ENCODE peak calls at places on chromosome 15, in five cellular contexts. S is non-pigmented ciliary epithelial cell; K is bronchial epithelial cell; H is activated effector memory CD4-positive, alpha-beta T cell treated with anti-CD3 and anti-CD28 coated beads, Interleukin-2, amount 50 U/mL, for 16 hours; I is renal cortical epithelial cell. F is an unnamed sample.

GRCh38 chr15:56918907-56919707 is 663 bp downstream of the TCF12 start:
- DNase-seq in S (no peak), K (peak; percentile 47), H (peak; percentile 84), I (peak; percentile 35), F (no peak)

GRCh38 chr15:96285306-96285705 is 45.2 kb upstream of the NR2F2 start:
- DNase-seq in S (peak; percentile 98), K (no peak), H (no peak), I (peak; percentile 79), F (no peak)

GRCh38 chr15:79743032-79743431 is 153.8 kb downstream of the MTHFS start:
- DNase-seq in S (no peak), K (no peak), H (no peak), I (no peak), F (no peak)

GRCh38 chr15:96326551-96327154 is 3.8 kb upstream of the NR2F2 start:
- DNase-seq in S (no peak), K (no peak), H (no peak), I (no peak), F (no peak)

GRCh38 chr15:78322243-78322642 is 17.9 kb upstream of the CRABP1 start:
- DNase-seq in S (peak; percentile 30), K (peak; percentile 81), H (no peak), I (no peak), F (no peak)

GRCh38 chr15:67396109-67396508 is 124.8 kb upstream of the C15orf61 start:
- DNase-seq in S (no peak), K (no peak), H (no peak), I (no peak), F (no peak)

GRCh38 chr15:70023064-70023768 is 74.5 kb downstream of the TLE3 start:
- DNase-seq in S (peak; percentile 70), K (peak; percentile 89), H (peak; percentile 73), I (peak; percentile 91), F (peak; percentile 84)

GRCh38 chr15:85840079-85840801 is 45.5 kb upstream of the KLHL25 start:
- DNase-seq in S (no peak), K (peak; percentile 47), H (peak; percentile 93), I (peak; percentile 63), F (peak; percentile 5)

GRCh38 chr15:80777137-80777536 is 2.0 kb upstream of the CEMIP start:
- DNase-seq in S (no peak), K (peak; percentile 86), H (no peak), I (peak; percentile 19), F (peak; percentile 95)

GRCh38 chr15:89893696-89894450 is at the start of gene AP3S2:
- DNase-seq in S (peak; percentile 79), K (peak; percentile 85), H (peak; percentile 96), I (peak; percentile 78), F (peak; percentile 81)

GRCh38 chr15:99703603-99704443 is 29.4 kb downstream of the LYSMD4 start:
- DNase-seq in S (peak; percentile 86), K (peak; percentile 94), H (no peak), I (peak; percentile 88), F (no peak)

GRCh38 chr15:68337826-68338225 is 60.3 kb downstream of the FEM1B start:
- DNase-seq in S (no peak), K (no peak), H (no peak), I (peak; percentile 94), F (no peak)

GRCh38 chr15:73826711-73827243 is 46.6 kb upstream of the TBC1D21 start:
- DNase-seq in S (no peak), K (peak; percentile 72), H (no peak), I (no peak), F (peak; percentile 18)

GRCh38 chr15:78223396-78224023 is 10.9 kb downstream of the ACSBG1 start:
- DNase-seq in S (no peak), K (no peak), H (peak; percentile 17), I (no peak), F (no peak)

GRCh38 chr15:84973492-84974460 is 7.9 kb upstream of the PDE8A start:
- DNase-seq in S (no peak), K (no peak), H (no peak), I (no peak), F (no peak)

GRCh38 chr15:75346796-75347221 is at the start of gene NEIL1:
- DNase-seq in S (no peak), K (peak; percentile 40), H (no peak), I (no peak), F (no peak)

F was measured in epithelial cell of prostate.